ENCODE peak calls at places on chromosomes 4 and X, in ten cellular contexts. One of them, this sample, is unnamed.
A peak's percentile ranks its signal among the peaks of the same experiment; 100 is the strongest.

GRCh38 chrX:150692296-150692695 is 900 bp upstream of the MTMR1 start:
- DNase-seq in thyroid gland: no peak
- DNase-seq in foreskin fibroblast: no peak
- DNase-seq in astrocyte of the spinal cord: no peak
- DNase-seq in uterus: no peak
- DNase-seq in prostate gland: no peak
- DNase-seq in heart right ventricle: no peak
- DNase-seq in cardiac fibroblast: no peak
- DNase-seq in left ventricle myocardium inferior: no peak
- DNase-seq in tibial artery: no peak
- DNase-seq in this sample: no peak

GRCh38 chr4:150366487-150366999 is 215.4 kb upstream of the MAB21L2 start:
- DNase-seq in prostate gland: no peak
- DNase-seq in astrocyte of the spinal cord: no peak
- DNase-seq in uterus: no peak
- DNase-seq in left ventricle myocardium inferior: no peak
- DNase-seq in thyroid gland: no peak
- DNase-seq in tibial artery: no peak
- DNase-seq in cardiac fibroblast: no peak
- DNase-seq in heart right ventricle: no peak
- DNase-seq in foreskin fibroblast: no peak
- DNase-seq in this sample: no peak

GRCh38 chr4:147737623-147738022 is 5.7 kb downstream of the ARHGAP10 start:
- DNase-seq in astrocyte of the spinal cord: peak; percentile 72
- DNase-seq in cardiac fibroblast: no peak
- DNase-seq in prostate gland: no peak
- DNase-seq in foreskin fibroblast: no peak
- DNase-seq in heart right ventricle: no peak
- DNase-seq in uterus: no peak
- DNase-seq in left ventricle myocardium inferior: no peak
- DNase-seq in thyroid gland: no peak
- DNase-seq in tibial artery: no peak
- DNase-seq in this sample: no peak

GRCh38 chrX:119916310-119916709 is 20.6 kb downstream of the AKAP14 start:
- DNase-seq in thyroid gland: no peak
- DNase-seq in cardiac fibroblast: no peak
- DNase-seq in uterus: no peak
- DNase-seq in heart right ventricle: no peak
- DNase-seq in tibial artery: no peak
- DNase-seq in prostate gland: no peak
- DNase-seq in left ventricle myocardium inferior: no peak
- DNase-seq in astrocyte of the spinal cord: no peak
- DNase-seq in foreskin fibroblast: no peak
- DNase-seq in this sample: no peak

GRCh38 chrX:133085785-133086184 is 11.1 kb downstream of the USP26 start:
- DNase-seq in prostate gland: no peak
- DNase-seq in foreskin fibroblast: no peak
- DNase-seq in cardiac fibroblast: no peak
- DNase-seq in left ventricle myocardium inferior: no peak
- DNase-seq in uterus: no peak
- DNase-seq in tibial artery: no peak
- DNase-seq in heart right ventricle: no peak
- DNase-seq in astrocyte of the spinal cord: no peak
- DNase-seq in thyroid gland: no peak
- DNase-seq in this sample: no peak

GRCh38 chr4:128861856-128862518 is 52.5 kb downstream of the JADE1 start:
- DNase-seq in cardiac fibroblast: no peak
- DNase-seq in tibial artery: no peak
- DNase-seq in thyroid gland: no peak
- DNase-seq in astrocyte of the spinal cord: no peak
- DNase-seq in foreskin fibroblast: no peak
- DNase-seq in heart right ventricle: no peak
- DNase-seq in uterus: no peak
- DNase-seq in left ventricle myocardium inferior: no peak
- DNase-seq in prostate gland: no peak
- DNase-seq in this sample: no peak

GRCh38 chrX:9897761-9898161 is 69.4 kb upstream of the CLDN34 start:
- DNase-seq in left ventricle myocardium inferior: no peak
- DNase-seq in tibial artery: no peak
- DNase-seq in uterus: no peak
- DNase-seq in cardiac fibroblast: peak; percentile 63
- DNase-seq in thyroid gland: no peak
- DNase-seq in prostate gland: no peak
- DNase-seq in astrocyte of the spinal cord: peak; percentile 96
- DNase-seq in heart right ventricle: no peak
- DNase-seq in foreskin fibroblast: peak; percentile 78
- DNase-seq in this sample: peak; percentile 79

GRCh38 chrX:46310815-46311497 is 234.3 kb downstream of the ZNF674 start:
- DNase-seq in uterus: no peak
- DNase-seq in foreskin fibroblast: no peak
- DNase-seq in left ventricle myocardium inferior: no peak
- DNase-seq in heart right ventricle: no peak
- DNase-seq in astrocyte of the spinal cord: no peak
- DNase-seq in thyroid gland: no peak
- DNase-seq in cardiac fibroblast: no peak
- DNase-seq in prostate gland: no peak
- DNase-seq in tibial artery: no peak
- DNase-seq in this sample: no peak

GRCh38 chr4:28251831-28252230 is 1391.2 kb downstream of the STIM2 start:
- DNase-seq in left ventricle myocardium inferior: no peak
- DNase-seq in prostate gland: no peak
- DNase-seq in cardiac fibroblast: no peak
- DNase-seq in uterus: no peak
- DNase-seq in heart right ventricle: no peak
- DNase-seq in tibial artery: no peak
- DNase-seq in astrocyte of the spinal cord: no peak
- DNase-seq in thyroid gland: no peak
- DNase-seq in foreskin fibroblast: no peak
- DNase-seq in this sample: no peak

GRCh38 chrX:151633157-151633556 is 62.1 kb upstream of the PRRG3 start:
- DNase-seq in left ventricle myocardium inferior: no peak
- DNase-seq in prostate gland: no peak
- DNase-seq in cardiac fibroblast: no peak
- DNase-seq in tibial artery: no peak
- DNase-seq in foreskin fibroblast: no peak
- DNase-seq in heart right ventricle: no peak
- DNase-seq in uterus: no peak
- DNase-seq in astrocyte of the spinal cord: no peak
- DNase-seq in thyroid gland: no peak
- DNase-seq in this sample: no peak

GRCh38 chr4:24922416-24922815 is 9.6 kb upstream of the CCDC149 start:
- DNase-seq in prostate gland: no peak
- DNase-seq in heart right ventricle: no peak
- DNase-seq in thyroid gland: no peak
- DNase-seq in left ventricle myocardium inferior: no peak
- DNase-seq in astrocyte of the spinal cord: no peak
- DNase-seq in foreskin fibroblast: no peak
- DNase-seq in tibial artery: no peak
- DNase-seq in uterus: no peak
- DNase-seq in cardiac fibroblast: no peak
- DNase-seq in this sample: no peak

DNA sequence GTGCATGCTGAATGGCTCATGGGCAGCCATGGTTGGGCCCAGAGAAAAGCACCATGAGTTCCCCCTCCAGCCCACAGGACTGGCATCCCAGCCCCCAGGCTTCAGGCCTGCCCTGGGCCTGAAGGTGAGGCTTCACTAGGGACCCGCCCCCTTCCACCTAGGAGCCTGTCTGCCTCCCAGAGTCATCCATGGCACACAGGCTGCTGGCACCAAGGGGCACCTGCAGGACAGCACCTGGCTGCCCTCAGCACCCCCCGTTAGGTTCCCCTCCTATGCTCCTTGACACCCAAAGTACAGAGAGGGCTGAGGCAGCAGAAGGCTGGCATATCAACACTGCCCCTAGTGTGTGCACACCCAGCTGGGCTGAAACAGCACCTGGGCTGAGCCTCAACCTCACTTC is 566.7 kb upstream of the PCDH7 start:
- DNase-seq in cardiac fibroblast: no peak
- DNase-seq in tibial artery: no peak
- DNase-seq in astrocyte of the spinal cord: no peak
- DNase-seq in uterus: no peak
- DNase-seq in foreskin fibroblast: no peak
- DNase-seq in heart right ventricle: no peak
- DNase-seq in prostate gland: no peak
- DNase-seq in left ventricle myocardium inferior: no peak
- DNase-seq in thyroid gland: no peak
- DNase-seq in this sample: no peak
- TF ChIP-seq CTCF in cardiac fibroblast: no peak
- TF ChIP-seq CTCF in tibial artery: no peak
- TF ChIP-seq CTCF in astrocyte of the spinal cord: no peak
- TF ChIP-seq CTCF in uterus: no peak
- TF ChIP-seq CTCF in foreskin fibroblast: no peak
- TF ChIP-seq CTCF in heart right ventricle: no peak
- TF ChIP-seq CTCF in prostate gland: no peak
- TF ChIP-seq CTCF in left ventricle myocardium inferior: no peak
- TF ChIP-seq CTCF in thyroid gland: no peak
- TF ChIP-seq CTCF in this sample: no peak

DNA sequence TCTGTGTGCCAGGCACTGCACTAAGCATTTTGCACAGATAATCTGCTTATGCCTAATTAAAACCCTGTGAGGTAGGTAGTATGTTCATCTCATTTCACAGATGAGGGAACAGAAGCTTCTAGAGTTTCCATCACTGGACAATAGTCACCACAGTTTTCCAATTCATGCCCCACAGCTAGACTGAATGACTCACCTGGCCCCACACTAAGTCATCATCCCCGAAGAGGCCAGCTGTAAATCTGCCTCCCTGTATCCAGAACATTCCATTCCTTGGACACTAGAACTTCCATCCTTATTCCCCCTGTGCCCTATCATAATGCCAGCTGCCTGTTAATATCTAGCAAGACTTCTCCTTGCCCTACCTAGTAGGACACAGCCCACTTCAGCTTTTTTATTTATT is 40.9 kb upstream of the NYX start:
- DNase-seq in uterus: no peak
- DNase-seq in left ventricle myocardium inferior: no peak
- DNase-seq in foreskin fibroblast: peak; percentile 16
- DNase-seq in thyroid gland: no peak
- DNase-seq in astrocyte of the spinal cord: no peak
- DNase-seq in heart right ventricle: no peak
- DNase-seq in prostate gland: no peak
- DNase-seq in cardiac fibroblast: no peak
- DNase-seq in tibial artery: no peak
- DNase-seq in this sample: no peak
- H3K4me3 ChIP-seq in uterus: no peak overlapping the region
- H3K4me3 ChIP-seq in left ventricle myocardium inferior: no peak overlapping the region
- H3K4me3 ChIP-seq in foreskin fibroblast: no peak overlapping the region
- H3K4me3 ChIP-seq in thyroid gland: no peak overlapping the region
- H3K4me3 ChIP-seq in astrocyte of the spinal cord: no peak overlapping the region
- H3K4me3 ChIP-seq in heart right ventricle: no peak overlapping the region
- H3K4me3 ChIP-seq in prostate gland: no peak overlapping the region
- H3K4me3 ChIP-seq in cardiac fibroblast: no peak overlapping the region
- H3K4me3 ChIP-seq in tibial artery: no peak overlapping the region
- H3K4me3 ChIP-seq in this sample: no peak overlapping the region

GRCh38 chrX:40179333-40179732 is 81.6 kb upstream of the BCOR start:
- DNase-seq in foreskin fibroblast: no peak
- DNase-seq in astrocyte of the spinal cord: no peak
- DNase-seq in prostate gland: no peak
- DNase-seq in uterus: no peak
- DNase-seq in cardiac fibroblast: no peak
- DNase-seq in tibial artery: no peak
- DNase-seq in thyroid gland: no peak
- DNase-seq in left ventricle myocardium inferior: no peak
- DNase-seq in heart right ventricle: no peak
- DNase-seq in this sample: no peak
- TF ChIP-seq CTCF in foreskin fibroblast: no peak
- TF ChIP-seq CTCF in astrocyte of the spinal cord: no peak
- TF ChIP-seq CTCF in prostate gland: no peak
- TF ChIP-seq CTCF in uterus: no peak
- TF ChIP-seq CTCF in cardiac fibroblast: no peak
- TF ChIP-seq CTCF in tibial artery: no peak
- TF ChIP-seq CTCF in thyroid gland: no peak
- TF ChIP-seq CTCF in left ventricle myocardium inferior: no peak
- TF ChIP-seq CTCF in heart right ventricle: no peak
- TF ChIP-seq CTCF in this sample: no peak

DNA sequence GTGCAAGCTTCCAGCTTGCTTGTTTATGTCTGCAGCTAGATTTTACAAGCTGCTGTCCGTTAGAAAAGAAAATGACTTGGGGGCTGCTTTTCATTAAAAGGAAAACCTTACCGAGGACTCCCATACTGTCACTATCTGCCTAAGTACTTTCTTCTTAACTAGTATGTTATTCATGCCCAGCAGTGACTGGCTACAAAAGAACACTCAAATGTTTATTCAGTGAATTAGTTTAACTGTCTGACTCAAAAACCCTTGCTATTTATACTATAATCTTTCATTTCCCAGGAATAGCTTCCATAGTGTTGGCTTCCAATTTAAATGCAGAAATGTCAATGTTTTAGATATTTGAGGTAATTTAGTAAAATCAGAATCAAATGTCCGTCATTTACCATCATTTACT is 164.9 kb downstream of the DTHD1 start:
- DNase-seq in left ventricle myocardium inferior: no peak
- DNase-seq in heart right ventricle: no peak
- DNase-seq in tibial artery: no peak
- DNase-seq in uterus: no peak
- DNase-seq in astrocyte of the spinal cord: peak; percentile 14
- DNase-seq in cardiac fibroblast: no peak
- DNase-seq in prostate gland: no peak
- DNase-seq in foreskin fibroblast: no peak
- DNase-seq in thyroid gland: no peak
- DNase-seq in this sample: no peak
- H3K4me3 ChIP-seq in left ventricle myocardium inferior: no peak overlapping the region
- H3K4me3 ChIP-seq in heart right ventricle: no peak overlapping the region
- H3K4me3 ChIP-seq in tibial artery: no peak overlapping the region
- H3K4me3 ChIP-seq in uterus: no peak overlapping the region
- H3K4me3 ChIP-seq in astrocyte of the spinal cord: no peak overlapping the region
- H3K4me3 ChIP-seq in cardiac fibroblast: no peak overlapping the region
- H3K4me3 ChIP-seq in prostate gland: no peak overlapping the region
- H3K4me3 ChIP-seq in foreskin fibroblast: no peak overlapping the region
- H3K4me3 ChIP-seq in thyroid gland: no peak overlapping the region
- H3K4me3 ChIP-seq in this sample: no peak overlapping the region